ENCODE peak calls at places on chromosomes 2 and 18, in five cellular contexts. F, D, K, M and J are unnamed samples.

GRCh38 chr2:74146929-74147728 is 583 bp downstream of the BOLA3 start:
- DNase-seq in F (no peak), D (no peak), K (peak), M (peak), J (peak)

GRCh38 chr2:160207271-160207670 is 7.2 kb upstream of the ITGB6 start:
- DNase-seq in F (no peak), D (no peak), K (no peak), M (no peak), J (no peak)

GRCh38 chr2:5589183-5589582 is 103.0 kb upstream of the SOX11 start:
- DNase-seq in F (no peak), D (no peak), K (no peak), M (no peak), J (no peak)

GRCh38 chr2:26609839-26610277 is 31.3 kb downstream of the CIB4 start:
- DNase-seq in F (no peak), D (no peak), K (no peak), M (no peak), J (no peak)

GRCh38 chr2:159101755-159102489 is 133.5 kb downstream of the TANC1 start:
- DNase-seq in F (no peak), D (no peak), K (no peak), M (no peak), J (no peak)

GRCh38 chr2:121173112-121173511 is 111.9 kb downstream of the TFCP2L1 start:
- DNase-seq in F (no peak), D (no peak), K (no peak), M (peak), J (no peak)

GRCh38 chr2:164014068-164014577 is 278.3 kb upstream of the FIGN start:
- DNase-seq in F (no peak), D (no peak), K (peak), M (no peak), J (peak)

GRCh38 chr18:56716692-56717146 is 65.6 kb downstream of the WDR7 start:
- DNase-seq in F (no peak), D (no peak), K (no peak), M (no peak), J (no peak)

GRCh38 chr2:240014327-240014726 is 10.8 kb downstream of the NDUFA10 start:
- DNase-seq in F (no peak), D (no peak), K (no peak), M (no peak), J (no peak)

DNA sequence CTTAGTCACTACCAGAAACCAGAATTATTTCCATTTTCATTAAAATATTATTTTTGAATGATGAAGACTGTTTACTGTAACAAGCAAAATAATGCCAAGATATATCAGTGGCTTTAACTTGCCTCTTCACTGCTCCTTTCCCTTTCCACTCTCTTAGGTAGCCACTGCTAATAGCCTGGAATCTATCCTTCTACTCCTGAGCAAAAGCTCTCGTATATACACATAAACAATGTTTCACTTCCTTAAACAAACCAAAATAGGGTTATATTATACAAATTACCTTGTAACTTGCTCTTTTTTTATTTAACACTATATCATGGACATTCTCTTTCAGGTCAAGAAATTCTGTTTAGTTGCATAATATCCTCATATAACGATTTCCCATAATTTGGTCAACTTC is 20.8 kb downstream of the IMMT start:
- DNase-seq in F (no peak), D (no peak), K (no peak), M (no peak), J (no peak)
- H3K27ac ChIP-seq in F (no peak), D (no peak), K (no peak), M (no peak), J (no peak)

GRCh38 chr2:8538951-8539621 is 142.8 kb upstream of the ID2 start:
- DNase-seq in F (no peak), D (no peak), K (no peak), M (no peak), J (no peak)
- H3K27ac ChIP-seq in F (no peak), D (peak), K (no peak), M (no peak), J (no peak)

DNA sequence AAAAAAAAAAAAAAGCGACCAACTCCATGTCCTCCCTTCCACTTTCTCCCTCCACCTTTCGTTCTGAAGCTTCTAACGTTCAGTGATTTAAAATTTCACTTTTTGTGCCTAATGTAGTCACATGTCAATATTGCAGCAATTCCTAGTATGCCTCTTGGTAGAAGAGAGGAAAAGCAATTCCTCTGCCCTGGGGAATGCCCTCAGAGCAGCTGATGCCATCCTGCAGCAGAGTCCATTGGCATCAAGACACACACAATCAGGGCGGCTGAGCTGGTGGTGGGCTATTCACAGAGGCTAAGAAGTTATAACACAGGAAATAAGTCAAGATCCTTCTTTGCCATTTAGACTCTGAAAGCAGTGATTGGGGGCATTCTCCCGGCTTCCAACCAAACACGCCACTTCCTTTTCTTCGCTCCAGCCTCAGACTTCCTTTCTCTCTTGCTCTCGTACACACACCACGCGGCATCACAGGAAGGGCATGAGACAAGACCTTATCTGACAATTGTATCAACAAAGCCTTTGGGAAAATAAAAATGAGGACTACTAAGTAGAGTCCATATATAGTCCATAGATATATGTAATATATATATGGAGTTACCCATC is 71.9 kb downstream of the MOGAT1 start:
- DNase-seq in F (no peak), D (peak), K (no peak), M (no peak), J (no peak)
- H3K27ac ChIP-seq in F (no peak), D (no peak), K (peak), M (no peak), J (no peak)

GRCh38 chr2:9439536-9439935 is 16.1 kb downstream of the CPSF3 start:
- DNase-seq in F (no peak), D (no peak), K (no peak), M (no peak), J (no peak)

GRCh38 chr2:9430316-9431293 is 7.2 kb downstream of the CPSF3 start:
- DNase-seq in F (no peak), D (no peak), K (no peak), M (no peak), J (no peak)

GRCh38 chr2:9428965-9429577 is 5.6 kb downstream of the CPSF3 start:
- DNase-seq in F (no peak), D (no peak), K (no peak), M (no peak), J (no peak)

GRCh38 chr2:9440058-9440727 is 16.7 kb downstream of the CPSF3 start:
- DNase-seq in F (peak), D (no peak), K (no peak), M (no peak), J (no peak)

DNA sequence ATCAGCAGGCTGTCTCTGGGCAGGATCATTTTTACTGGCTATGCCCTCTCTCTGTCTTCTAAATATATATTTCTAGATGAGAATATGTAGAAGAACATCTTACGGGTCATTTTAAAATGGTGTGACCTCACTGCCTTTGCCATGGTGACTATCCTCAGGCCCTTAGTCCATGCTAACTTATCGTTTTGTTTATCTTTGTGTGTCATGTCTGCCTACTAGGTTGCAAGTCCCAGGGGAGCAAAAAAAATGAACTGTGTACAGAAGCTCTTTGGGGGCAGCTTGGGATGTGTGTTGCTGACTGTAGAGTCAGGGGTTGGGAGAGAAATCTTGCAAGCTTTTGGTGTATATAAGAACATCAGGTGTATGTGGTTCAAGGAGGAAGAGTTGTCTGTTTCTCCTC is 11.0 kb downstream of the CPSF3 start:
- DNase-seq in F (no peak), D (no peak), K (no peak), M (no peak), J (no peak)
- H3K27ac ChIP-seq in F (no peak), D (no peak), K (no peak), M (no peak), J (no peak)